ENCODE peak calls at places on chromosomes 16 and 17, in five cellular contexts. S, V, K, N and P are unnamed samples.

GRCh38 chr17:73551756-73552155 is 92.5 kb downstream of the SDK2 start:
- DNase-seq in S (no peak), V (peak), K (no peak), N (no peak), P (no peak)

GRCh38 chr16:87740909-87741424 is 24.8 kb downstream of the KLHDC4 start:
- DNase-seq in S (peak), V (no peak), K (no peak), N (peak), P (no peak)

GRCh38 chr17:71184716-71185115 is 936.1 kb upstream of the SOX9 start:
- DNase-seq in S (no peak), V (no peak), K (no peak), N (no peak), P (no peak)

GRCh38 chr16:64392456-64392855 is 729.4 kb downstream of the CDH11 start:
- DNase-seq in S (no peak), V (no peak), K (no peak), N (no peak), P (no peak)

GRCh38 chr17:78628547-78629435 is 51.6 kb upstream of the DNAH17 start:
- DNase-seq in S (no peak), V (no peak), K (no peak), N (no peak), P (no peak)

GRCh38 chr17:7004398-7005253 is 7.8 kb upstream of the RNASEK start:
- DNase-seq in S (no peak), V (peak), K (no peak), N (peak), P (no peak)

GRCh38 chr17:8192070-8192815 is 2.3 kb upstream of the BORCS6 start:
- DNase-seq in S (peak), V (peak), K (peak), N (peak), P (no peak)

GRCh38 chr17:73340093-73340596 is 28.3 kb upstream of the CDC42EP4 start:
- DNase-seq in S (no peak), V (peak), K (peak), N (peak), P (peak)

GRCh38 chr16:47713225-47713595 is 252.1 kb downstream of the PHKB start:
- DNase-seq in S (no peak), V (no peak), K (no peak), N (peak), P (peak)

GRCh38 chr17:75315541-75316243 is 26.5 kb upstream of the SLC25A19 start:
- DNase-seq in S (no peak), V (no peak), K (no peak), N (no peak), P (no peak)

GRCh38 chr16:54075446-54075845 is 211.1 kb downstream of the IRX3 start:
- DNase-seq in S (no peak), V (no peak), K (no peak), N (no peak), P (no peak)

GRCh38 chr17:46795379-46795952 is 23.0 kb downstream of the WNT3 start:
- DNase-seq in S (no peak), V (peak), K (no peak), N (no peak), P (no peak)

GRCh38 chr16:89557230-89557935 is 3.1 kb upstream of the RPL13 start:
- DNase-seq in S (peak), V (peak), K (peak), N (peak), P (peak)

GRCh38 chr16:84524346-84524920 is 20.0 kb upstream of the MEAK7 start:
- DNase-seq in S (no peak), V (no peak), K (no peak), N (peak), P (no peak)

GRCh38 chr16:53626816-53627215 is 76.8 kb downstream of the RPGRIP1L start:
- DNase-seq in S (no peak), V (no peak), K (no peak), N (no peak), P (no peak)

GRCh38 chr17:71032746-71033273 is 863.5 kb downstream of the KCNJ2 start:
- DNase-seq in S (no peak), V (no peak), K (no peak), N (no peak), P (no peak)

GRCh38 chr17:50304781-50305404 is 30.6 kb downstream of the TMEM92 start:
- DNase-seq in S (peak), V (no peak), K (no peak), N (no peak), P (no peak)

GRCh38 chr17:28734712-28735241 is 6.2 kb downstream of the NEK8 start:
- DNase-seq in S (no peak), V (no peak), K (no peak), N (no peak), P (no peak)

GRCh38 chr17:3535253-3535995 is 22.2 kb downstream of the TRPV3 start:
- DNase-seq in S (peak), V (peak), K (no peak), N (peak), P (no peak)

GRCh38 chr16:81318711-81319110 is 3.9 kb downstream of the GAN start:
- DNase-seq in S (no peak), V (peak), K (no peak), N (no peak), P (no peak)

GRCh38 chr17:80187493-80187892 is 17.7 kb downstream of the CARD14 start:
- DNase-seq in S (peak), V (no peak), K (no peak), N (no peak), P (no peak)
- H3K4me3 ChIP-seq in S (no peak), V (no peak), K (no peak), N (no peak), P (no peak)

GRCh38 chr17:44082206-44082605 is 11.7 kb downstream of the G6PC3 start:
- DNase-seq in S (no peak), V (no peak), K (no peak), N (no peak), P (no peak)

GRCh38 chr17:44083250-44083849 is 12.8 kb downstream of the G6PC3 start:
- DNase-seq in S (no peak), V (no peak), K (no peak), N (no peak), P (no peak)

GRCh38 chr17:44081681-44082080 is 11.1 kb downstream of the G6PC3 start:
- DNase-seq in S (no peak), V (no peak), K (no peak), N (no peak), P (no peak)

GRCh38 chr17:44084921-44085320 is 14.4 kb downstream of the G6PC3 start:
- DNase-seq in S (no peak), V (no peak), K (no peak), N (no peak), P (no peak)

DNA sequence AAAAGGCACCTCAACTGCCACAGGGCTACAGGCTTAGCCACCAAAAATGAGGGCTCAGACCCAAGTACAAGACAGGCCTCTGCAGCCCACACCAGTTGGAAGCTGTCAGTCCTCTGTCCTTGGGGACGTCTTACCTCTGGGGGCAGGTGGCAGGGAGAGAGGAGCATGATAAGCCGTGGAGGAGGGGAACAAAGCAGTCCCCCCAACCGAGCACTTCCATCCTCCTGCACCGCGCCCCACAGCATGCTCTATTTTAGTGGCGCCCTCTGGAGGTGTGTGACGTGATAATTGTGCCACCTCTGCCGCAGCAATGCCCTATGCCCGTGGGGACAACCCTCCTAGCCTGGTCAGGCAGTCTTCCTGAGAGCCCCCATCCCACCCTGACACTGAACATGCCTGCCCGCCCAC is 13.6 kb downstream of the G6PC3 start:
- DNase-seq in S (no peak), V (peak), K (no peak), N (no peak), P (no peak)
- TF ChIP-seq CTCF in S (no peak), V (peak), K (peak), N (peak), P (peak)

DNA sequence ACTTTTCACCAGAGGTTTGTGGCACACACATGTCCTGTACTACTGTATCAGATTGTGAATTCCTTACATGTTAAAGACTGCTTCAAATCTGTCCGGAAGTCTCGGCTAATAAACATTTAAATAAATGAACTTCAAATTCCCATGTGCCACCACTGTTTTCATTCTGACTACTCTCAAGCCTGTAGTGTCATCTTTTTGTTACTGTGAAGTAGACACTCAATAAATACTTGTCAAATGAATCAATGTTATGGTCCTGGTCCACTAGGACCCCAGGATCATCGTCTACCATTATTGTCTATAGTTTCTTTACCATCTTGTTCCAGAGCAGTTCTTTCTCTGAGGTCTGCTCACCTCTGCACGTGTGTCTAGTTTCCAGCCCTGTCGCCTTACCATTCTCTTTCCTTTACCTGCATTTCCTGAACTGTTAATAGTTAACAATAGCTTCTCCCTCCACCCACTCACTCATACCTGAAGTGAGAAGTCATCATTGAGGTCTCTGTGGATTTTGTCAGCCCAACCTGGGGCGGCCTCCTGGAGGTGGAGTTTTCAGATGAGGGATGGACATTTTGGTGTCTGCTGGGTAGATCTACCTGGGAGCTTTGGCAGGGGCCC is 333.0 kb downstream of the SEC14L1 start:
- DNase-seq in S (no peak), V (peak), K (no peak), N (no peak), P (no peak)
- H3K4me3 ChIP-seq in S (no peak), V (peak), K (no peak), N (no peak), P (no peak)

GRCh38 chr16:73057369-73058210 is 9.7 kb upstream of the ZFHX3 start:
- DNase-seq in S (peak), V (peak), K (no peak), N (no peak), P (no peak)
- TF ChIP-seq CTCF in S (no peak), V (peak), K (peak), N (peak), P (peak)

GRCh38 chr17:42403150-42403549 is 14.9 kb upstream of the STAT3 start:
- DNase-seq in S (no peak), V (peak), K (no peak), N (no peak), P (no peak)

GRCh38 chr17:42405963-42406495 is 17.0 kb downstream of the CAVIN1 start:
- DNase-seq in S (peak), V (peak), K (peak), N (no peak), P (no peak)

GRCh38 chr17:42406602-42407288 is 16.3 kb downstream of the CAVIN1 start:
- DNase-seq in S (no peak), V (no peak), K (no peak), N (no peak), P (no peak)

GRCh38 chr17:42405076-42405475 is 16.8 kb upstream of the STAT3 start:
- DNase-seq in S (no peak), V (no peak), K (no peak), N (no peak), P (no peak)

DNA sequence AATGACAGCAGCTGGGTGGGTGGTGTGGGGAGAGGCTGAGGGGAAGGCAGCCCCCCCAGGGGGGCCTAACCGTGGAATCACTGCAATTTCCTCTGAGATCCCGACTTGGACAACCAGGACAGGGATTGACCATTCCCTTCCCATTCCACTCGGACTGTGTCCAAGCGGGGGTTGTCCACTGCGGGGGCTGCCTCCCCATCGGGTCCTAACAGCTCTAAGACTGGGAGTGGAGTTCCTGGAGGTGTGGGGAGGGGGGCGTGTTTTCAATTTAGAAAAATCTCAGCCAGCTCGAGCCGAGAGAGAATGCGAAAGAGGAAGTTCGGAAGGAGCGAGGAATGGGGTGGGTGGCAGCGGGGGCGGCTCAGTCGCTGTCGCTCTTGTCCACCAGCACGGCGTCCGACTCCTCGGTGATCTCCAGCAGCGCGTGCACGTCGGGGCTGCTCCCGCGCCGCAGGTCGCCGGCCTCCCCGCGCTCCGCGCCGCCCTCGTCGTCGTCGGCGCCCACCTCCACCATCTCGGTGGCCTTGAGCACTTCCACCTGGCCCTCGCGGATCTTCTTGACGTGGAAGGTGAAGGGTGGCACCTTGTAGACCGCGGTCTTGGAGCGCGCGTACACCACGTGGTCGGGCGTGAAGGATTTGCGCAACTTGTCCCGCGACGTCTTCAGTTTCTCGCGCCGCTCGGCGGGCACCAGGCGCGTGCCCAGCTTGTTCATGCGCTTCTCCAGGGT is 16.2 kb upstream of the STAT3 start:
- DNase-seq in S (no peak), V (no peak), K (no peak), N (no peak), P (no peak)
- H3K4me3 ChIP-seq in S (no peak), V (no peak), K (no peak), N (no peak), P (no peak)

DNA sequence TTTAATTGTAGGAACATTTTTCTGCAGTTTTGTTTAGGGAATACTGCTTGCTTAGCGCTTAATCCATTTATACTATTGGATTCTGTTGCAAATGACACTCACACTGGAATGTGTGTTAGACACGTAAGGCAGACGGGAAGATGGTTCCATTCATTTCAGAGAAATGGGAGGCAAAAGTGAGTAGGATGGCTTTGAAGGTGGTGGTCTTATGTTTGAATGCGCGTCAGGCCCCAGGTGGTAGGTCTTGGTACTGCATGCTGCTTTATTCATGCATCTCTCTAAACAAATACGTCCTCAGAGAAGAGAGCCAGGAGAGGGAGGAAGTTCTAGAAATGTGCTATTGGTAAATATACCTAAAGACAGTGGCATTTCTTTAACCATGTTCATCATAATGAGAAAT is 997.6 kb upstream of the RBFOX1 start:
- DNase-seq in S (no peak), V (peak), K (no peak), N (no peak), P (no peak)
- TF ChIP-seq CTCF in S (no peak), V (peak), K (no peak), N (peak), P (no peak)

DNA sequence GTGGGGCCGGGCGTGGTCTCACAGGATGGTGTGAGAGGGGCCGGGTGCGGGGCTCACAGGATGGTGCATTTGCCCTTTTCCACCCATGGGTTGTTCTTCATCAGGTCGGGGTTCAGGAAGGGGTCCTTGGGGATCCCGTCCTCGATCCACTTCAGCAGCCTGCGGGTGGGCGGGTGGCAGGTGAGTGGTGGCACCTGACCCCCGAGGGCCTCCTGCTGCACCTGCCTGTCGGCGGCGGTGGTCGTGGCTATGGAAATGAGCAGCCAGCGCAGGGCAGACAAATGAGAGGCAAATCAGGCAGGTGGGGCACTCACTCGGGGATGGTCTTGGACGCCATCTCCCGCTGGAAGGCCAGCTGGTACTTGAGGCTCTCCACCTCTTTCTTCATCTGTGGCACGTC is 1.9 kb downstream of the GNG13 start:
- DNase-seq in S (no peak), V (no peak), K (no peak), N (no peak), P (no peak)
- H3K4me3 ChIP-seq in S (no peak), V (no peak), K (no peak), N (no peak), P (no peak)

DNA sequence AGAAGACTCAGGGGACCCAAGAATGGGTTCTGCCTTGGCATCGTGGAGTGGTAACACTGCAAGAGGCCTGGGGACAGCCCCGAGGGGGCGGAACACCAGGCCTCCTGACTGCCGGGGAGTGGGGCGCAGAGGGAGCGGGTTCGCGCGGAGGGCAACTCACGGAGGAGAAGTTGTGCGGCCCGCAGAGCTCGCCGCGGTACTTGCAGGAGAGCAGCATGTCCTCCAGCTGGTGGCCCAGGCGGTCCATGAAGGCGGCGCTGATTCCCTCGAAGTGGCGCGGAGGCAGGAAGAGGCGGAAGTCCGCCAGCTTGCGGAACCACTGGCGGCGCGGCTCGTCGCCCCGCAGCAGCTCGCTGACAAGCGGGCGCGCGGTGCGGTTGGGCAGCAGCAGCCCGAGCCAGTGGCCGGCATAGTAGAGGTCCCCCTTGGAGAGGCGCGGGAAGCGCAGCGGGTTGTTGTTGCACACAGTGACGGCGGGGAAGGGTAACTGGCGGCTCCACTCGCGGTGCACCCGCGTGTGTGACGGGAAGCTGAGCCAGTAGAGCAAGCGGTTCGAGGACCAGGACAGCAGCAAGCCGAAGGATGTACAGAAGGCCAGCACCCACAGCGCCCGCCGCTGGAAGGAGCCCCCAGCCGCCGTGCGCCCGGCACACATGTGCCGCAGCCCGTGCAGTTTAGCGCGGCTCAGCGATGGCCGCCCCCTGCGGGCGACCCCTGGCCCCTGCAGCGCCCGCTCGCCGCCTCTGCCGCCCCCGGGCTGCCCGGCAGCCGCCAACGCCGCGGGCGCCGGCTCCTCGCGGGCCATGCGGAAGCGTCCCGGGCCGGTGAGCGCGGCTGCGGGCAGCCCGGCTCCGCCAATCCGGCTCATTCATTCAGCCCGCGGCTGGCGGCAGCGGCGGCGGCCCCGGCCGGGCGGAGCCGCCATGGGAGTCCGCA is 1.6 kb downstream of the ASIC2 start:
- DNase-seq in S (peak), V (peak), K (no peak), N (no peak), P (no peak)
- TF ChIP-seq CTCF in S (no peak), V (no peak), K (no peak), N (no peak), P (no peak)

GRCh38 chr17:13334374-13334773 is 267.4 kb downstream of the HS3ST3A1 start:
- DNase-seq in S (no peak), V (no peak), K (no peak), N (no peak), P (no peak)

GRCh38 chr17:13333661-13334060 is 268.1 kb downstream of the HS3ST3A1 start:
- DNase-seq in S (no peak), V (no peak), K (no peak), N (no peak), P (no peak)

GRCh38 chr17:13338421-13338820 is 263.3 kb downstream of the HS3ST3A1 start:
- DNase-seq in S (no peak), V (no peak), K (no peak), N (no peak), P (no peak)

GRCh38 chr17:13337171-13337570 is 264.6 kb downstream of the HS3ST3A1 start:
- DNase-seq in S (no peak), V (no peak), K (no peak), N (no peak), P (no peak)

GRCh38 chr17:13337864-13338371 is 263.8 kb downstream of the HS3ST3A1 start:
- DNase-seq in S (no peak), V (peak), K (no peak), N (peak), P (no peak)
- H3K4me3 ChIP-seq in S (no peak), V (no peak), K (no peak), N (peak), P (peak)

GRCh38 chr17:45264988-45265387 is 3.1 kb upstream of the SPATA32 start:
- DNase-seq in S (no peak), V (no peak), K (no peak), N (no peak), P (no peak)

GRCh38 chr17:45261577-45262515 is at the start of gene SPATA32:
- DNase-seq in S (peak), V (peak), K (no peak), N (no peak), P (no peak)

GRCh38 chr17:45263477-45263860 is 1.6 kb upstream of the SPATA32 start:
- DNase-seq in S (no peak), V (no peak), K (no peak), N (no peak), P (no peak)

GRCh38 chr17:45264430-45264829 is 2.5 kb upstream of the SPATA32 start:
- DNase-seq in S (no peak), V (no peak), K (no peak), N (no peak), P (no peak)

GRCh38 chr17:45262516-45263476 is 902 bp upstream of the SPATA32 start:
- DNase-seq in S (peak), V (no peak), K (no peak), N (peak), P (no peak)
- TF ChIP-seq CTCF in S (no peak), V (no peak), K (no peak), N (peak), P (no peak)